ENCODE peak calls at places on chromosome 3, in ten cellular contexts. H, W, U, F, K, E, T, A, S and X are unnamed samples.

GRCh38 chr3:124413989-124414598 is 316.2 kb upstream of the UMPS start:
- DNase-seq in H (no peak), W (no peak), U (no peak), F (no peak), K (no peak), E (no peak), T (no peak), A (peak), S (no peak), X (no peak)

GRCh38 chr3:46899151-46900006 is 21.9 kb downstream of the PTH1R start:
- DNase-seq in H (no peak), W (no peak), U (no peak), F (no peak), K (no peak), E (no peak), T (no peak), A (no peak), S (no peak), X (no peak)

GRCh38 chr3:188792788-188793187 is 379.0 kb upstream of the TPRG1 start:
- DNase-seq in H (no peak), W (no peak), U (no peak), F (peak), K (peak), E (no peak), T (no peak), A (no peak), S (peak), X (no peak)

GRCh38 chr3:135865085-135865484 is 100.4 kb upstream of the PPP2R3A start:
- DNase-seq in H (peak), W (peak), U (no peak), F (peak), K (no peak), E (no peak), T (no peak), A (no peak), S (no peak), X (no peak)

GRCh38 chr3:69738859-69739203 is 433 bp upstream of the MITF start:
- DNase-seq in H (no peak), W (no peak), U (no peak), F (no peak), K (no peak), E (no peak), T (no peak), A (no peak), S (no peak), X (no peak)

GRCh38 chr3:160343132-160343531 is 55.9 kb downstream of the IFT80 start:
- DNase-seq in H (peak), W (peak), U (no peak), F (peak), K (no peak), E (no peak), T (no peak), A (no peak), S (no peak), X (no peak)

GRCh38 chr3:168002786-168003368 is 92.8 kb downstream of the GOLIM4 start:
- DNase-seq in H (peak), W (peak), U (no peak), F (peak), K (peak), E (no peak), T (peak), A (peak), S (no peak), X (no peak)

GRCh38 chr3:141795719-141796435 is 32.7 kb downstream of the GRK7 start:
- DNase-seq in H (no peak), W (peak), U (no peak), F (peak), K (no peak), E (no peak), T (peak), A (no peak), S (no peak), X (no peak)

GRCh38 chr3:183244219-183244618 is 8.8 kb upstream of the B3GNT5 start:
- DNase-seq in H (peak), W (peak), U (no peak), F (peak), K (no peak), E (no peak), T (no peak), A (peak), S (no peak), X (no peak)

GRCh38 chr3:38121832-38122461 is 15.0 kb downstream of the ACAA1 start:
- DNase-seq in H (no peak), W (no peak), U (no peak), F (no peak), K (no peak), E (no peak), T (no peak), A (peak), S (no peak), X (peak)

GRCh38 chr3:110521019-110521418 is 550.6 kb upstream of the NECTIN3 start:
- DNase-seq in H (peak), W (peak), U (peak), F (peak), K (no peak), E (no peak), T (no peak), A (no peak), S (no peak), X (no peak)

GRCh38 chr3:47117803-47118364 is 46.0 kb downstream of the SETD2 start:
- DNase-seq in H (no peak), W (peak), U (no peak), F (peak), K (no peak), E (no peak), T (no peak), A (no peak), S (no peak), X (no peak)

GRCh38 chr3:74832925-74833324 is 218.5 kb upstream of the CNTN3 start:
- DNase-seq in H (no peak), W (no peak), U (no peak), F (no peak), K (no peak), E (no peak), T (no peak), A (no peak), S (no peak), X (no peak)

GRCh38 chr3:187210555-187211327 is 13.5 kb downstream of the RTP1 start:
- DNase-seq in H (peak), W (no peak), U (no peak), F (peak), K (peak), E (no peak), T (no peak), A (no peak), S (no peak), X (no peak)

GRCh38 chr3:192467230-192468186 is 259.8 kb downstream of the FGF12 start:
- DNase-seq in H (no peak), W (peak), U (peak), F (peak), K (peak), E (peak), T (peak), A (peak), S (peak), X (no peak)

GRCh38 chr3:123568875-123569274 is 16.0 kb downstream of the HACD2 start:
- DNase-seq in H (no peak), W (no peak), U (no peak), F (no peak), K (no peak), E (no peak), T (no peak), A (no peak), S (no peak), X (no peak)

GRCh38 chr3:40719660-40720287 is 195.0 kb downstream of the ZNF621 start:
- DNase-seq in H (no peak), W (peak), U (no peak), F (peak), K (peak), E (no peak), T (no peak), A (no peak), S (peak), X (no peak)

GRCh38 chr3:135966349-135966695 is 794 bp downstream of the PPP2R3A start:
- DNase-seq in H (no peak), W (peak), U (no peak), F (no peak), K (no peak), E (peak), T (no peak), A (no peak), S (peak), X (no peak)

GRCh38 chr3:196941846-196942225 is 492 bp downstream of the NCBP2 start:
- DNase-seq in H (peak), W (peak), U (no peak), F (peak), K (no peak), E (no peak), T (peak), A (peak), S (peak), X (peak)

GRCh38 chr3:196942915-196943277 is 568 bp upstream of the NCBP2 start:
- DNase-seq in H (peak), W (peak), U (no peak), F (peak), K (peak), E (no peak), T (no peak), A (no peak), S (no peak), X (no peak)

GRCh38 chr3:196947136-196947859 is 5.0 kb upstream of the NCBP2 start:
- DNase-seq in H (no peak), W (no peak), U (no peak), F (no peak), K (peak), E (no peak), T (no peak), A (no peak), S (no peak), X (no peak)

GRCh38 chr3:196938124-196938523 is 4.2 kb downstream of the NCBP2 start:
- DNase-seq in H (no peak), W (no peak), U (no peak), F (no peak), K (no peak), E (no peak), T (no peak), A (no peak), S (no peak), X (no peak)

GRCh38 chr3:196942226-196942914 is at the start of gene NCBP2:
- DNase-seq in H (peak), W (peak), U (peak), F (peak), K (peak), E (peak), T (peak), A (peak), S (peak), X (peak)
- TF ChIP-seq CTCF in H (peak), W (peak), U (peak), F (peak), K (peak), E (peak), T (peak), A (peak), S (peak), X (peak)

GRCh38 chr3:143895805-143896204 is 47.5 kb upstream of the SLC9A9 start:
- DNase-seq in H (no peak), W (peak), U (no peak), F (no peak), K (no peak), E (no peak), T (no peak), A (no peak), S (no peak), X (no peak)
- TF ChIP-seq CTCF in H (peak), W (peak), U (peak), F (peak), K (no peak), E (peak), T (no peak), A (no peak), S (peak), X (peak)

DNA sequence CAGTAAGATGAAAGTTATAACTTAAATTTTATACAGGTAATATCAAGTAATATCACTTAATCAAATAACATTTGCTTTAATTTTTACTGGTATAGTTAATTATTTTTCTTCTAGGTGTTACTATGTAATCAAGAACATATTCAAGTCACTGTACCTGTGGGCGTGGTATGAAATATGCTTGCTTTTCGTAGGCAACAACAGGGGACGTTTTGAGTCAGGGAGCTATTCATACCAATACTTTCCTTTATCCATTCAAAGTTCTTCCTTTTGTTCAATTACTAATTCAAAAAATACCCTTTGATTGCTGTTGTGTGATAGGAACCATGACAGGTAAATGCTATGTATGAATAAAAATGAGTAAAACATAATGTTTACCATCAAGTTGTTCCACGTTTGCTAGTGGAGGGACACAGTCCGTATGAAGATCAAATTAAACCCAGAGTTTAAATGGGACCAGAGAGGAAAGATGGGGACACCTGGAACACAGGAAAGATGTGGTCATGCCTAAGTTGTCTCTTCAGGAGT is 654.0 kb upstream of the KCNMB2 start:
- DNase-seq in H (no peak), W (no peak), U (no peak), F (no peak), K (no peak), E (no peak), T (no peak), A (no peak), S (no peak), X (no peak)
- TF ChIP-seq CTCF in H (no peak), W (no peak), U (no peak), F (no peak), K (no peak), E (no peak), T (no peak), A (no peak), S (no peak), X (no peak)

GRCh38 chr3:27943106-27943505 is 221.0 kb upstream of the EOMES start:
- DNase-seq in H (no peak), W (no peak), U (no peak), F (no peak), K (peak), E (no peak), T (no peak), A (no peak), S (peak), X (no peak)
- TF ChIP-seq CTCF in H (peak), W (peak), U (peak), F (peak), K (peak), E (peak), T (no peak), A (no peak), S (peak), X (peak)

GRCh38 chr3:155869664-155870063 is 786 bp upstream of the GMPS start:
- DNase-seq in H (no peak), W (no peak), U (no peak), F (no peak), K (no peak), E (no peak), T (no peak), A (no peak), S (no peak), X (no peak)
- TF ChIP-seq CTCF in H (no peak), W (no peak), U (no peak), F (no peak), K (peak), E (peak), T (no peak), A (no peak), S (no peak), X (no peak)

GRCh38 chr3:179321585-179322322 is 1.1 kb upstream of the ZNF639 start:
- DNase-seq in H (no peak), W (peak), U (no peak), F (peak), K (peak), E (no peak), T (peak), A (no peak), S (peak), X (peak)
- TF ChIP-seq CTCF in H (peak), W (peak), U (peak), F (peak), K (peak), E (peak), T (peak), A (no peak), S (peak), X (peak)

DNA sequence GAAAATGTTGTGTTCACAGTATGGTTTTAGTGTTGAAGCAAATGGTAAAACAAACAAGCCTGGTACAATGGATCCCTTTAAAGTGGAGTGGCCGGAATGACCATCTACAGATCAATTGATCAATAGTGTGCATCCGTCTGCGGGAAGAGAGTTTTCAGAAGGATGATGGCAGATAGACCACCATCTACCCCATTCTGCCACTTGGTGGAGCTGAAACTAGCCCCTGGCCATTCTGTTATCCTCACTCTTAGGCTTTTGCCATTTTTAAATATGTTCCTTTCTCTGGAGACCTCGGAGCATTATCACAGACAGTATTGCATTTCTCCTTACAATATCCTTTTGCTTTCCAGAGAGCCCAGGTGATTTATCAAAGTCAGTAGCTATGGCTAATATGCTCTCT is 258.9 kb upstream of the CFAP20DC start:
- DNase-seq in H (no peak), W (no peak), U (no peak), F (no peak), K (no peak), E (no peak), T (no peak), A (no peak), S (peak), X (no peak)
- TF ChIP-seq CTCF in H (no peak), W (no peak), U (no peak), F (peak), K (peak), E (peak), T (no peak), A (no peak), S (no peak), X (no peak)

GRCh38 chr3:197281849-197282248 is 16.6 kb downstream of the DLG1 start:
- DNase-seq in H (no peak), W (no peak), U (no peak), F (no peak), K (no peak), E (no peak), T (no peak), A (no peak), S (no peak), X (no peak)

GRCh38 chr3:197280156-197280555 is 18.3 kb downstream of the DLG1 start:
- DNase-seq in H (no peak), W (no peak), U (no peak), F (no peak), K (no peak), E (no peak), T (no peak), A (no peak), S (no peak), X (no peak)

GRCh38 chr3:197289726-197290125 is 8.7 kb downstream of the DLG1 start:
- DNase-seq in H (peak), W (no peak), U (no peak), F (peak), K (no peak), E (no peak), T (no peak), A (no peak), S (no peak), X (no peak)

GRCh38 chr3:197286678-197287077 is 11.7 kb downstream of the DLG1 start:
- DNase-seq in H (no peak), W (no peak), U (no peak), F (no peak), K (no peak), E (no peak), T (no peak), A (no peak), S (no peak), X (no peak)

DNA sequence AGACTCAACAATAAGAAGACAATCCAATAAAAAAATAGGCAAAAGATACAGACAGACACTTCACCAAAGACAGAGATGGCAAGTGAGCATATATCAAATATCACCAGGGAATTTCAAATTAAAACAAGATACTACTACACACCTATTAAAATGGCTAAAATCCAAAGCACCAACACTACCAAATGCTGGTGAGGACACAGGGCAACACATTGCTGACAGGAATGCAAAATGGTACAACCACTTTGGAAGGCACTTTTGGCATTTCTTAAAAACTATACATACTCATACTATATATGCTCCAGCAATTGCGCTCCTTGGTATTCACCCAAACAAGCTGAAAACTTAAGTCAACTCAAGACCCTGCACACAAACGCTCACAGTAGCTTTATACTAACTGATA is 12.9 kb downstream of the DLG1 start:
- DNase-seq in H (no peak), W (no peak), U (no peak), F (no peak), K (no peak), E (no peak), T (no peak), A (no peak), S (no peak), X (no peak)
- TF ChIP-seq CTCF in H (no peak), W (no peak), U (no peak), F (no peak), K (no peak), E (no peak), T (no peak), A (no peak), S (no peak), X (no peak)